ENCODE peak calls at places on chromosomes 1 and 21, in ten cellular contexts. Z is fibroblast of lung, E is lower leg skin, S is pancreas, F is IMR-90, R is PC-9, W is breast epithelium, T is HFF-Myc, D is upper lobe of right lung, J is SK-N-SH. V is an unnamed sample.

GRCh38 chr1:243396876-243397275 is 141.0 kb downstream of the SDCCAG8 start:
- DNase-seq in F (no peak), Z (no peak), S (no peak), W (no peak), J (no peak), R (no peak), T (no peak), D (no peak), E (no peak), V (no peak)

GRCh38 chr1:54294846-54295245 is 94.9 kb downstream of the MRPL37 start:
- DNase-seq in Z (peak), F (peak), S (no peak), E (no peak), R (no peak), D (no peak), T (no peak), J (no peak), W (no peak), V (no peak)

GRCh38 chr1:1616045-1616821 is 933 bp downstream of the MIB2 start:
- DNase-seq in J (peak), D (peak), W (no peak), Z (no peak), S (peak), R (peak), T (no peak), E (no peak), F (peak), V (no peak)

GRCh38 chr1:100700586-100700985 is 19.0 kb upstream of the VCAM1 start:
- DNase-seq in W (no peak), T (no peak), J (no peak), E (no peak), Z (no peak), S (no peak), R (no peak), D (no peak), F (peak), V (no peak)

GRCh38 chr1:153841463-153841994 is 66.3 kb downstream of the SLC27A3 start:
- DNase-seq in T (no peak), W (no peak), S (no peak), J (no peak), D (no peak), Z (peak), R (no peak), F (peak), E (no peak), V (no peak)

GRCh38 chr1:164446020-164446419 is 113.0 kb upstream of the PBX1 start:
- DNase-seq in Z (no peak), J (no peak), S (no peak), F (no peak), R (no peak), W (no peak), T (no peak), E (no peak), D (no peak), V (no peak)

GRCh38 chr1:201648066-201648910 is 109.4 kb downstream of the NAV1 start:
- DNase-seq in S (peak), D (peak), F (peak), T (no peak), R (peak), Z (peak), J (peak), E (no peak), W (no peak), V (no peak)

GRCh38 chr1:169086603-169087455 is 19.7 kb upstream of the ATP1B1 start:
- DNase-seq in J (no peak), F (peak), D (no peak), T (no peak), W (no peak), Z (peak), E (no peak), R (no peak), S (no peak), V (no peak)

GRCh38 chr1:210754931-210755670 is 378.8 kb downstream of the KCNH1 start:
- DNase-seq in J (peak), E (no peak), T (no peak), Z (no peak), S (no peak), W (no peak), F (no peak), D (no peak), R (peak), V (no peak)

GRCh38 chr1:81113688-81114087 is 687.0 kb upstream of the ADGRL2 start:
- DNase-seq in W (no peak), S (no peak), J (peak), T (no peak), D (no peak), R (no peak), F (peak), E (no peak), Z (peak), V (no peak)

GRCh38 chr1:227769047-227769446 is 33.8 kb downstream of the SNAP47 start:
- DNase-seq in J (no peak), T (no peak), W (no peak), S (peak), F (no peak), E (no peak), Z (no peak), D (no peak), R (no peak), V (no peak)

GRCh38 chr1:234863596-234863995 is 253.6 kb upstream of the IRF2BP2 start:
- DNase-seq in D (no peak), Z (peak), E (peak), F (peak), R (no peak), S (no peak), W (no peak), J (no peak), T (no peak), V (no peak)

GRCh38 chr21:35423694-35424093 is 374.6 kb upstream of the RUNX1 start:
- DNase-seq in Z (peak), S (no peak), E (no peak), T (no peak), F (peak), J (no peak), D (no peak), R (no peak), W (no peak), V (no peak)

GRCh38 chr21:41877901-41878830 is 978 bp downstream of the PRDM15 start:
- DNase-seq in D (peak), T (peak), R (peak), F (peak), S (peak), Z (peak), J (peak), W (no peak), E (no peak), V (no peak)

GRCh38 chr1:235513495-235514366 is 9.5 kb upstream of the B3GALNT2 start:
- DNase-seq in T (peak), R (peak), F (peak), E (no peak), S (no peak), W (no peak), J (peak), Z (peak), D (no peak), V (no peak)

GRCh38 chr1:117568999-117569398 is 36.8 kb upstream of the TENT5C start:
- DNase-seq in J (no peak), T (no peak), W (no peak), F (no peak), R (no peak), Z (no peak), S (no peak), D (no peak), E (peak), V (no peak)

GRCh38 chr1:6464514-6464836 is 1.5 kb downstream of the TNFRSF25 start:
- DNase-seq in D (no peak), F (no peak), Z (no peak), R (peak), T (no peak), E (no peak), W (peak), J (no peak), S (peak), V (no peak)

GRCh38 chr1:108154323-108154722 is 45.8 kb downstream of the SLC25A24 start:
- DNase-seq in D (no peak), W (no peak), S (no peak), R (no peak), J (no peak), F (peak), Z (peak), T (no peak), E (no peak), V (no peak)
- H3K4me3 ChIP-seq in D (no peak), W (no peak), S (no peak), R (no peak), J (no peak), F (no peak), Z (no peak), T (no peak), E (no peak), V (no peak)

GRCh38 chr1:119743308-119743707 is 25.4 kb downstream of the HMGCS2 start:
- DNase-seq in Z (peak), E (peak), F (no peak), T (no peak), J (no peak), R (no peak), D (no peak), S (no peak), W (no peak), V (no peak)

GRCh38 chr1:119744598-119744942 is 24.1 kb downstream of the HMGCS2 start:
- DNase-seq in W (no peak), J (no peak), R (no peak), D (no peak), F (no peak), T (no peak), E (no peak), Z (no peak), S (no peak), V (no peak)

GRCh38 chr1:119745034-119745433 is 23.7 kb downstream of the HMGCS2 start:
- DNase-seq in Z (no peak), D (no peak), R (no peak), E (no peak), S (no peak), T (no peak), W (no peak), J (no peak), F (no peak), V (no peak)

GRCh38 chr1:119742677-119743076 is 26.0 kb downstream of the HMGCS2 start:
- DNase-seq in Z (no peak), F (no peak), T (no peak), W (no peak), R (no peak), E (peak), S (no peak), J (no peak), D (no peak), V (no peak)

DNA sequence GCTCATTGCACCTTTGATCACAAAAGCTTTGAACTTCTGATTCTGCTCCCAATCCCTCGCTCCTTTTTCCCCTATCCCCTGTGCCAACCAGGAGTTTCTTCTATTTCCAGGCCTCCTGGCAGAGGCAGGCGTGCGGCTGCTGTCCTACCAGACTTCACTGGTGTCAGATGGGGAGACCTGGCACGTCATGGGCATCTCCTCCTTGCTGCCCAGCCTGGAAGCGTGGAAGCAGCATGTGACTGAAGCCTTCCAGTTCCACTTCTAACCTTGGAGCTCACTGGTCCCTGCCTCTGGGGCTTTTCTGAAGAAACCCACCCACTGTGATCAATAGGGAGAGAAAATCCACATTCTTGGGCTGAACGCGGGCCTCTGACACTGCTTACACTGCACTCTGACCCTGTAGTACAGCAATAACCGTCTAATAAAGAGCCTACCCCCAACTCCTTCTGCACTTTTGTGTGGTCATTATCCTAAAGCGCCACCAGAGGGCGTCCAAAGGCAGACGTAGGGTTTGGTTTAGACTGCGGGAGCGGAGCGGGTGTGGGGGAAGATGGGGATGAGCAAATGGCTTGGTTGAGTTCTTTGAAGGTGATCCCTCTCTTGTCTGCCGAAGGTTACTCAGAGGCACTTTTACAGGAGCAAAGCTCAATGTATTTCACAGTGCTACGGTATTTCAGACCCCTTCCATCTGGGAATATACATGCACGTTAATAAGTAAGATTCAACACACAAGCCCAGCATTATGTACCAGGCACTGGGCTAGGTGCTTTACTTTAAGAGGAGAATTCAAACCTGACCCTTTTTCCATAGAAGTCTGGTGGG is 24.7 kb downstream of the HMGCS2 start:
- DNase-seq in W (peak), S (peak), D (no peak), J (peak), Z (peak), R (peak), F (peak), E (no peak), T (peak), V (no peak)
- TF ChIP-seq CTCF in W (peak), S (peak), D (peak), J (peak), Z (peak), R (peak), F (peak), E (no peak), T (peak), V (peak)

DNA sequence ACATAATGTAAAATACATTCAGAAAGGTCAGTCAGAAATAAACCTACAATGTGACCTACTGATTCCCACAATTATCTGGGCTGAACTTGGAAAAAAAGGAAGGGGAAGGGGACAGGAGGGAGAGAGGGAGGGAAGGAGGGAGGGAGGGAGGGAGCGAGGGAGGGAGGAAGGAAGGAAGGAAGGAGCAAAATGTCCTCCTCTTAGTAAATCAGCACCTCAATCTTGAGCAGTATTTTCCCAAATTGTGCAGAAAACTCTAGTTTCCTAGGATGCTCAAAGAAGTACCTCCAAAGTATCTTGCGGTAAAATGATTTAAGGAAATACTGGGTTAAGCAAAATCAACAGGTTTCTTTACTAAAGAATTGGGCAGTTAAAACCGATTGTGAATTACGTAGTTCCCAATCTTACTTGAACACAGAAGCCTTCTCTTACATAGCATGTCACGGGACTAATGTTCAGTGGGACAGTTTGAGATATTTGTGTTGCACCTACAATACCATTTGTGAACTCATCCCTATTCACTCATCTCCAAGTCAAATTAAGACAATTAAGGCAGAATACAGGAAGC is 51.0 kb upstream of the ASPM start:
- DNase-seq in E (no peak), J (no peak), T (no peak), S (no peak), Z (no peak), D (no peak), R (no peak), W (no peak), F (no peak), V (no peak)
- H3K4me3 ChIP-seq in E (no peak), J (peak), T (no peak), S (no peak), Z (peak), D (peak), R (peak), W (peak), F (no peak), V (no peak)

DNA sequence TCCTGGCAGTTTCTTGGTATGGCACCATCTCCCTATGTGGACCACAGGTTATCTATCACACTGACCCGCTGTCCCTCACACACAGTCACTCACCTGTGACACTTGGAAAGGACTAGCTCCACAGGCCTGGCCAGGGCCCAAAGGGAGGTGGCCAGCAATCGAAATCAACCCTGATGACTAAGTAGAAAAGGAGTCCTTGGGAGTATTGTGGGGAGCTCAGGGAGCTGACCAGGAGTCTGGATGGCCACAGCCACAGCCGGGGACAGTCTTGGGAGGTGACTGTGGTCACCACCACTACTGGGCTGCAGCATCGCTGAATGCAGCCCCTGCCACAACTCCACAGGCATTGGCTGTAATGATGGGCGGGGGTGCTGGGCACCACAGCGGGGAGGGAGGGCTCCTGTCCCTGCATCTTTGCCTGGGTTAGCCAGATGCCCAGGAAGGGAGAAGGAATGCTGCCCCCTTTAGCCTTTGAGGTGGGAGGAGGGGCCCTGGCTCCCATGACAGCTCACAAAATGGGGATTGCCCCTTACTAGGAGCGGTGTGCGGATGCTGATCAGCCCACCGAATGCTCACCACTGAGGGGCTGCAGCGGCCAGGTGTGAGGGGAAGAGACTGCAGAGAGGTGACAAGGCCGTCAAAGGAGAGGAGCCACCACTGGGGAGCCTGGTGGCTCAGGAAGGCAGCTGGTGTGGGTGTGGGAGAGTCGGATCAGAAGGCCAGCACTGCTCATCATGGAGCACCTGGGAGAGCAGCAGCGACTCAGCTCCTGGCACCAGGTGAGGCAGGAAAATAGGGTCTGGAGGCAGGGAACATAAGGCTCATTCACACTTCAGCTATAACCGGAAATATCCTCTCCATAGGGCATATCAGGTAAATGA is 61.3 kb downstream of the H3-3A start:
- DNase-seq in S (peak), W (no peak), Z (no peak), J (peak), D (peak), T (no peak), F (peak), E (peak), R (peak), V (no peak)
- TF ChIP-seq CTCF in S (no peak), W (no peak), Z (no peak), J (no peak), D (no peak), T (no peak), F (no peak), E (no peak), R (no peak), V (no peak)

GRCh38 chr1:158933621-158934020 is 2.3 kb downstream of the PYHIN1 start:
- DNase-seq in J (no peak), E (no peak), T (no peak), Z (no peak), S (no peak), R (no peak), D (no peak), W (no peak), F (no peak), V (no peak)
- H3K4me3 ChIP-seq in J (no peak), E (no peak), T (no peak), Z (no peak), S (no peak), R (no peak), D (peak), W (no peak), F (no peak), V (no peak)

GRCh38 chr1:13543927-13544556 is 30.2 kb upstream of the LRRC38 start:
- DNase-seq in R (peak), E (peak), S (peak), J (peak), D (peak), W (peak), Z (no peak), F (no peak), T (no peak), V (no peak)
- TF ChIP-seq CTCF in R (no peak), E (no peak), S (no peak), J (peak), D (peak), W (peak), Z (peak), F (no peak), T (no peak), V (peak)

GRCh38 chr1:155913969-155914757 is 3.0 kb upstream of the RIT1 start:
- DNase-seq in Z (peak), R (no peak), S (no peak), F (peak), J (no peak), D (no peak), E (no peak), T (peak), W (no peak), V (no peak)

GRCh38 chr1:155912056-155912536 is 947 bp upstream of the RIT1 start:
- DNase-seq in Z (no peak), E (peak), W (no peak), D (no peak), S (no peak), T (no peak), R (peak), F (no peak), J (no peak), V (no peak)

GRCh38 chr1:155911156-155912055 is at the start of gene RIT1:
- DNase-seq in D (peak), F (peak), Z (peak), J (peak), E (peak), W (peak), R (peak), S (peak), T (no peak), V (no peak)

GRCh38 chr1:155910621-155911121 is 478 bp downstream of the RIT1 start:
- DNase-seq in J (peak), S (no peak), W (no peak), R (peak), E (peak), Z (peak), F (peak), T (no peak), D (no peak), V (no peak)

GRCh38 chr1:155909894-155910293 is 1.3 kb downstream of the RIT1 start:
- DNase-seq in F (peak), Z (peak), J (no peak), W (no peak), T (no peak), R (peak), E (peak), S (no peak), D (no peak), V (no peak)
- H3K4me3 ChIP-seq in F (peak), Z (peak), J (peak), W (peak), T (peak), R (peak), E (no peak), S (no peak), D (peak), V (no peak)

GRCh38 chr1:91021686-91022517 is at the start of gene ZNF644:
- DNase-seq in Z (peak), S (peak), W (peak), J (peak), R (peak), T (peak), F (peak), D (peak), E (peak), V (peak)

GRCh38 chr1:91022518-91022929 is 689 bp upstream of the ZNF644 start:
- DNase-seq in J (no peak), T (no peak), W (no peak), Z (no peak), D (no peak), F (no peak), E (no peak), R (no peak), S (no peak), V (no peak)

GRCh38 chr1:91026320-91026719 is 4.5 kb upstream of the ZNF644 start:
- DNase-seq in J (no peak), S (no peak), F (no peak), T (no peak), E (no peak), R (no peak), D (no peak), W (no peak), Z (no peak), V (no peak)

GRCh38 chr1:91026777-91027176 is 4.9 kb upstream of the ZNF644 start:
- DNase-seq in T (no peak), W (no peak), F (peak), S (no peak), Z (peak), R (no peak), E (no peak), D (no peak), J (peak), V (no peak)

GRCh38 chr1:91024501-91025119 is 2.8 kb upstream of the ZNF644 start:
- DNase-seq in E (no peak), W (no peak), F (no peak), Z (no peak), D (no peak), J (no peak), T (no peak), S (no peak), R (no peak), V (no peak)
- TF ChIP-seq CTCF in E (no peak), W (no peak), F (no peak), Z (no peak), D (no peak), J (no peak), T (no peak), S (no peak), R (no peak), V (no peak)

GRCh38 chr1:150256549-150257341 is 829 bp upstream of the CA14 start:
- DNase-seq in W (no peak), Z (no peak), R (no peak), D (peak), F (no peak), J (no peak), T (no peak), S (no peak), E (no peak), V (no peak)

GRCh38 chr1:150257624-150258274 is at the start of gene CA14:
- DNase-seq in E (no peak), T (no peak), R (no peak), J (no peak), W (no peak), S (no peak), Z (no peak), F (no peak), D (peak), V (no peak)

GRCh38 chr1:150259217-150259616 is 1.6 kb downstream of the CA14 start:
- DNase-seq in D (peak), T (no peak), E (no peak), W (no peak), J (no peak), R (no peak), Z (no peak), S (no peak), F (no peak), V (no peak)

GRCh38 chr1:150259758-150260669 is 2.4 kb downstream of the CA14 start:
- DNase-seq in T (no peak), R (peak), Z (no peak), F (no peak), D (peak), J (peak), W (peak), E (no peak), S (peak), V (no peak)

GRCh38 chr1:150258275-150258666 is 697 bp downstream of the CA14 start:
- DNase-seq in T (no peak), F (no peak), W (no peak), R (no peak), E (no peak), S (no peak), Z (no peak), J (no peak), D (no peak), V (no peak)
- H3K4me3 ChIP-seq in T (no peak), F (no peak), W (no peak), R (no peak), E (no peak), S (no peak), Z (no peak), J (no peak), D (no peak), V (no peak)

V was measured in kidney epithelial cell.